ENCODE peak calls at places on chromosomes 12 and 14, in eight cellular contexts. One of them, this sample, is unnamed.

GRCh38 chr12:153080-153746 is 60.7 kb downstream of the SLC6A12 start:
- DNase-seq in Peyer's patch: peak
- DNase-seq in neural crest cell: peak
- DNase-seq in fibroblast of pulmonary artery: peak
- DNase-seq in AG04450: no peak
- DNase-seq in H9: peak
- DNase-seq in lower leg skin: peak
- DNase-seq in mesothelial cell of epicardium: peak
- DNase-seq in this sample: peak

GRCh38 chr14:66104486-66104885 is 381.7 kb upstream of the CCDC196 start:
- DNase-seq in Peyer's patch: no peak
- DNase-seq in neural crest cell: no peak
- DNase-seq in fibroblast of pulmonary artery: no peak
- DNase-seq in AG04450: no peak
- DNase-seq in H9: peak
- DNase-seq in lower leg skin: no peak
- DNase-seq in mesothelial cell of epicardium: no peak
- DNase-seq in this sample: no peak

GRCh38 chr14:24332094-24332983 is 2.5 kb downstream of the ADCY4 start:
- DNase-seq in Peyer's patch: peak
- DNase-seq in neural crest cell: peak
- DNase-seq in fibroblast of pulmonary artery: peak
- DNase-seq in AG04450: no peak
- DNase-seq in H9: peak
- DNase-seq in lower leg skin: no peak
- DNase-seq in mesothelial cell of epicardium: no peak
- DNase-seq in this sample: peak

GRCh38 chr12:2637371-2637770 is 157.4 kb upstream of the FKBP4 start:
- DNase-seq in Peyer's patch: no peak
- DNase-seq in neural crest cell: no peak
- DNase-seq in fibroblast of pulmonary artery: no peak
- DNase-seq in AG04450: no peak
- DNase-seq in H9: no peak
- DNase-seq in lower leg skin: no peak
- DNase-seq in mesothelial cell of epicardium: no peak
- DNase-seq in this sample: no peak

GRCh38 chr14:105475916-105476845 is 1.6 kb downstream of the CRIP2 start:
- DNase-seq in Peyer's patch: no peak
- DNase-seq in neural crest cell: no peak
- DNase-seq in fibroblast of pulmonary artery: peak
- DNase-seq in AG04450: no peak
- DNase-seq in H9: peak
- DNase-seq in lower leg skin: no peak
- DNase-seq in mesothelial cell of epicardium: no peak
- DNase-seq in this sample: no peak

GRCh38 chr14:34650786-34651584 is 21.0 kb upstream of the SNX6 start:
- DNase-seq in Peyer's patch: no peak
- DNase-seq in neural crest cell: no peak
- DNase-seq in fibroblast of pulmonary artery: peak
- DNase-seq in AG04450: peak
- DNase-seq in H9: no peak
- DNase-seq in lower leg skin: peak
- DNase-seq in mesothelial cell of epicardium: no peak
- DNase-seq in this sample: no peak

GRCh38 chr12:21725731-21726130 is 48.8 kb downstream of the KCNJ8 start:
- DNase-seq in Peyer's patch: no peak
- DNase-seq in neural crest cell: no peak
- DNase-seq in fibroblast of pulmonary artery: no peak
- DNase-seq in AG04450: no peak
- DNase-seq in H9: no peak
- DNase-seq in lower leg skin: no peak
- DNase-seq in mesothelial cell of epicardium: no peak
- DNase-seq in this sample: no peak

GRCh38 chr12:22318122-22318737 is 16.3 kb downstream of the ST8SIA1 start:
- DNase-seq in Peyer's patch: no peak
- DNase-seq in neural crest cell: no peak
- DNase-seq in fibroblast of pulmonary artery: peak
- DNase-seq in AG04450: no peak
- DNase-seq in H9: no peak
- DNase-seq in lower leg skin: no peak
- DNase-seq in mesothelial cell of epicardium: no peak
- DNase-seq in this sample: no peak

GRCh38 chr14:57526942-57527341 is 33.3 kb upstream of the CCDC198 start:
- DNase-seq in Peyer's patch: no peak
- DNase-seq in neural crest cell: no peak
- DNase-seq in fibroblast of pulmonary artery: no peak
- DNase-seq in AG04450: no peak
- DNase-seq in H9: peak
- DNase-seq in lower leg skin: no peak
- DNase-seq in mesothelial cell of epicardium: no peak
- DNase-seq in this sample: no peak

GRCh38 chr12:40336573-40337199 is 111.9 kb downstream of the LRRK2 start:
- DNase-seq in Peyer's patch: no peak
- DNase-seq in neural crest cell: no peak
- DNase-seq in fibroblast of pulmonary artery: peak
- DNase-seq in AG04450: no peak
- DNase-seq in H9: no peak
- DNase-seq in lower leg skin: no peak
- DNase-seq in mesothelial cell of epicardium: no peak
- DNase-seq in this sample: no peak

GRCh38 chr12:3437986-3438385 is 53.0 kb upstream of the PRMT8 start:
- DNase-seq in Peyer's patch: no peak
- DNase-seq in neural crest cell: no peak
- DNase-seq in fibroblast of pulmonary artery: no peak
- DNase-seq in AG04450: no peak
- DNase-seq in H9: peak
- DNase-seq in lower leg skin: no peak
- DNase-seq in mesothelial cell of epicardium: no peak
- DNase-seq in this sample: no peak

GRCh38 chr12:18799140-18799446 is 61.2 kb downstream of the CAPZA3 start:
- DNase-seq in Peyer's patch: no peak
- DNase-seq in neural crest cell: no peak
- DNase-seq in fibroblast of pulmonary artery: no peak
- DNase-seq in AG04450: no peak
- DNase-seq in H9: no peak
- DNase-seq in lower leg skin: no peak
- DNase-seq in mesothelial cell of epicardium: no peak
- DNase-seq in this sample: no peak

GRCh38 chr14:38839743-38840375 is 263.2 kb downstream of the SEC23A start:
- DNase-seq in Peyer's patch: no peak
- DNase-seq in neural crest cell: no peak
- DNase-seq in fibroblast of pulmonary artery: peak
- DNase-seq in AG04450: no peak
- DNase-seq in H9: no peak
- DNase-seq in lower leg skin: no peak
- DNase-seq in mesothelial cell of epicardium: no peak
- DNase-seq in this sample: no peak

GRCh38 chr12:93626160-93626559 is 51.0 kb upstream of the CRADD start:
- DNase-seq in Peyer's patch: no peak
- DNase-seq in neural crest cell: no peak
- DNase-seq in fibroblast of pulmonary artery: no peak
- DNase-seq in AG04450: no peak
- DNase-seq in H9: peak
- DNase-seq in lower leg skin: no peak
- DNase-seq in mesothelial cell of epicardium: no peak
- DNase-seq in this sample: no peak

GRCh38 chr12:19482551-19483109 is 43.3 kb downstream of the AEBP2 start:
- DNase-seq in Peyer's patch: peak
- DNase-seq in neural crest cell: no peak
- DNase-seq in fibroblast of pulmonary artery: peak
- DNase-seq in AG04450: no peak
- DNase-seq in H9: peak
- DNase-seq in lower leg skin: peak
- DNase-seq in mesothelial cell of epicardium: no peak
- DNase-seq in this sample: no peak

GRCh38 chr12:4392223-4392742 is 12.8 kb upstream of the FGF23 start:
- DNase-seq in Peyer's patch: no peak
- DNase-seq in neural crest cell: no peak
- DNase-seq in fibroblast of pulmonary artery: no peak
- DNase-seq in AG04450: no peak
- DNase-seq in H9: no peak
- DNase-seq in lower leg skin: no peak
- DNase-seq in mesothelial cell of epicardium: no peak
- DNase-seq in this sample: no peak

GRCh38 chr12:90653051-90653450 is 301.9 kb downstream of the CCER1 start:
- DNase-seq in Peyer's patch: no peak
- DNase-seq in neural crest cell: no peak
- DNase-seq in fibroblast of pulmonary artery: peak
- DNase-seq in AG04450: peak
- DNase-seq in H9: no peak
- DNase-seq in lower leg skin: no peak
- DNase-seq in mesothelial cell of epicardium: no peak
- DNase-seq in this sample: no peak

GRCh38 chr12:50610171-50610570 is 105.4 kb downstream of the DIP2B start:
- DNase-seq in Peyer's patch: no peak
- DNase-seq in neural crest cell: no peak
- DNase-seq in fibroblast of pulmonary artery: no peak
- DNase-seq in AG04450: no peak
- DNase-seq in H9: no peak
- DNase-seq in lower leg skin: no peak
- DNase-seq in mesothelial cell of epicardium: no peak
- DNase-seq in this sample: no peak

GRCh38 chr14:76354310-76354709 is 21.6 kb upstream of the ESRRB start:
- DNase-seq in Peyer's patch: no peak
- DNase-seq in neural crest cell: no peak
- DNase-seq in fibroblast of pulmonary artery: no peak
- DNase-seq in AG04450: no peak
- DNase-seq in H9: no peak
- DNase-seq in lower leg skin: no peak
- DNase-seq in mesothelial cell of epicardium: no peak
- DNase-seq in this sample: no peak

GRCh38 chr12:76569685-76570604 is 10.4 kb upstream of the OSBPL8 start:
- DNase-seq in Peyer's patch: no peak
- DNase-seq in neural crest cell: no peak
- DNase-seq in fibroblast of pulmonary artery: no peak
- DNase-seq in AG04450: no peak
- DNase-seq in H9: no peak
- DNase-seq in lower leg skin: no peak
- DNase-seq in mesothelial cell of epicardium: no peak
- DNase-seq in this sample: no peak
- TF ChIP-seq CTCF in Peyer's patch: no peak
- TF ChIP-seq CTCF in neural crest cell: no peak
- TF ChIP-seq CTCF in fibroblast of pulmonary artery: no peak
- TF ChIP-seq CTCF in AG04450: no peak
- TF ChIP-seq CTCF in H9: no peak
- TF ChIP-seq CTCF in lower leg skin: no peak
- TF ChIP-seq CTCF in mesothelial cell of epicardium: no peak
- TF ChIP-seq CTCF in this sample: no peak

DNA sequence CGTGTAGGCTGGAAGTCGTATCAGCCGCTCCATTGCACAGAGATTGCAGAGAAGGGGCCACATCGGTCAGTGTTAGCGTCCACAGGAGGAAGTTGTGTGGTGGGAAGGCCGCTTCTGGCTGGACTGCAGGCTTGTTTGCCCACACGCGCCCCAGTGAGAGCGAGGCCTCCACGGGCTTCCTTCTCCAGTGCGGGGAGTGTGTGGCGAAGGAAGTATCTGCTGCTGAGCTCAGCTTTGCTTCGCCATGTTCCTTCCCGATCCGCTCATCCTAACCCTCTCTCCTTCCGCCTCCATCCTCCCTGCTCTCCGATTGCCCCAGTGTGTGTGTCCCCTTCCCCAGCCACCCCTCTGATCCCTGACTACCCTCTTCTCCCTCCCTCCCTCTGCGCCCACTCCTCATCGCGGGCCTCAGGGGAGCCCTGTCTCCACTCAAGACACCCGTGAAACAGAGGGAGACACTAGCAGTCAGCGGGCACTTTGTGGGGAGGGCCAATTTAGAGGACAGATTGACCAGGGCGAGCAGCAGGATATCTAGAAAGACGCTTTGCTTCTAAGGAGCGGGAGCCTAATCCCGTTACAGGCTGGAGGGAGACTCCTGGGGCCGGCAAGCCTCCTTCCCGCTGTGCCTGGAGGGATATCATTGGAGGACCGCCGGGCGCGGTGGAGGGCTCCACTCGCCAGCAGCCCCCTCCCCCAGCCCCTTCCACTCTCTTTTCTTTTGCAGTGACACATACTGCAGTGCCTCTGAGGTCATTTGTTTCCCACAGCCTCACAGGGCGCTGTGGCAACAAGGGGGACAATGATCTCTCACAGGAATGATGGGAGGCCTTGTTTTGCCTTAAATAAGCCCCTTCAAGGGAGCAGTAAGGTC is 428.8 kb downstream of the ZFP36L1 start:
- DNase-seq in Peyer's patch: no peak
- DNase-seq in neural crest cell: peak
- DNase-seq in fibroblast of pulmonary artery: peak
- DNase-seq in AG04450: no peak
- DNase-seq in H9: peak
- DNase-seq in lower leg skin: no peak
- DNase-seq in mesothelial cell of epicardium: peak
- DNase-seq in this sample: peak
- TF ChIP-seq CTCF in Peyer's patch: no peak
- TF ChIP-seq CTCF in neural crest cell: no peak
- TF ChIP-seq CTCF in fibroblast of pulmonary artery: no peak
- TF ChIP-seq CTCF in AG04450: no peak
- TF ChIP-seq CTCF in H9: no peak
- TF ChIP-seq CTCF in lower leg skin: no peak
- TF ChIP-seq CTCF in mesothelial cell of epicardium: no peak
- TF ChIP-seq CTCF in this sample: no peak

GRCh38 chr14:22227084-22227483 is 361.9 kb downstream of the DAD1 start:
- DNase-seq in Peyer's patch: no peak
- DNase-seq in neural crest cell: no peak
- DNase-seq in fibroblast of pulmonary artery: no peak
- DNase-seq in AG04450: no peak
- DNase-seq in H9: no peak
- DNase-seq in lower leg skin: no peak
- DNase-seq in mesothelial cell of epicardium: no peak
- DNase-seq in this sample: no peak

GRCh38 chr14:22230517-22230916 is 358.5 kb downstream of the DAD1 start:
- DNase-seq in Peyer's patch: no peak
- DNase-seq in neural crest cell: no peak
- DNase-seq in fibroblast of pulmonary artery: no peak
- DNase-seq in AG04450: no peak
- DNase-seq in H9: no peak
- DNase-seq in lower leg skin: no peak
- DNase-seq in mesothelial cell of epicardium: no peak
- DNase-seq in this sample: no peak

GRCh38 chr14:22225526-22226133 is 363.4 kb downstream of the DAD1 start:
- DNase-seq in Peyer's patch: no peak
- DNase-seq in neural crest cell: no peak
- DNase-seq in fibroblast of pulmonary artery: peak
- DNase-seq in AG04450: peak
- DNase-seq in H9: no peak
- DNase-seq in lower leg skin: no peak
- DNase-seq in mesothelial cell of epicardium: no peak
- DNase-seq in this sample: no peak

GRCh38 chr14:22231022-22231421 is 358.0 kb downstream of the DAD1 start:
- DNase-seq in Peyer's patch: peak
- DNase-seq in neural crest cell: no peak
- DNase-seq in fibroblast of pulmonary artery: no peak
- DNase-seq in AG04450: no peak
- DNase-seq in H9: no peak
- DNase-seq in lower leg skin: no peak
- DNase-seq in mesothelial cell of epicardium: no peak
- DNase-seq in this sample: no peak

GRCh38 chr14:22226381-22226780 is 362.6 kb downstream of the DAD1 start:
- DNase-seq in Peyer's patch: peak
- DNase-seq in neural crest cell: no peak
- DNase-seq in fibroblast of pulmonary artery: no peak
- DNase-seq in AG04450: no peak
- DNase-seq in H9: no peak
- DNase-seq in lower leg skin: no peak
- DNase-seq in mesothelial cell of epicardium: no peak
- DNase-seq in this sample: no peak
- TF ChIP-seq CTCF in Peyer's patch: no peak
- TF ChIP-seq CTCF in neural crest cell: no peak
- TF ChIP-seq CTCF in fibroblast of pulmonary artery: no peak
- TF ChIP-seq CTCF in AG04450: peak
- TF ChIP-seq CTCF in H9: peak
- TF ChIP-seq CTCF in lower leg skin: no peak
- TF ChIP-seq CTCF in mesothelial cell of epicardium: no peak
- TF ChIP-seq CTCF in this sample: peak

GRCh38 chr14:31696378-31696777 is 135.2 kb downstream of the NUBPL start:
- DNase-seq in Peyer's patch: no peak
- DNase-seq in neural crest cell: no peak
- DNase-seq in fibroblast of pulmonary artery: no peak
- DNase-seq in AG04450: no peak
- DNase-seq in H9: no peak
- DNase-seq in lower leg skin: no peak
- DNase-seq in mesothelial cell of epicardium: no peak
- DNase-seq in this sample: no peak
- TF ChIP-seq CTCF in Peyer's patch: no peak
- TF ChIP-seq CTCF in neural crest cell: no peak
- TF ChIP-seq CTCF in fibroblast of pulmonary artery: no peak
- TF ChIP-seq CTCF in AG04450: no peak
- TF ChIP-seq CTCF in H9: no peak
- TF ChIP-seq CTCF in lower leg skin: no peak
- TF ChIP-seq CTCF in mesothelial cell of epicardium: no peak
- TF ChIP-seq CTCF in this sample: no peak

This sample was measured in progenitor cell of endocrine pancreas.